ENCODE peak calls at places on chromosomes 2 and 18, in seven cellular contexts. One of them, this sample, is unnamed. For H3K9me3 and H3K4me1, the result is how much of the 10 kb centered on the place peaks cover.

GRCh38 chr18:76452357-76452756 is 42.7 kb downstream of the ZNF516 start:
- DNase-seq in hepatocyte: no peak
- DNase-seq in psoas muscle: no peak
- DNase-seq in keratinocyte: no peak
- DNase-seq in colonic mucosa: no peak
- DNase-seq in ovary: no peak
- DNase-seq in adrenal gland: no peak
- DNase-seq in this sample: no peak

GRCh38 chr2:213934560-213934959 is 476.3 kb upstream of the VWC2L start:
- DNase-seq in ovary: no peak
- DNase-seq in colonic mucosa: peak
- DNase-seq in psoas muscle: no peak
- DNase-seq in adrenal gland: no peak
- DNase-seq in keratinocyte: no peak
- DNase-seq in hepatocyte: peak
- DNase-seq in this sample: peak

GRCh38 chr2:219607931-219608330 is 10.3 kb downstream of the STK11IP start:
- DNase-seq in psoas muscle: no peak
- DNase-seq in hepatocyte: no peak
- DNase-seq in adrenal gland: no peak
- DNase-seq in colonic mucosa: no peak
- DNase-seq in ovary: peak
- DNase-seq in keratinocyte: no peak
- DNase-seq in this sample: no peak

GRCh38 chr2:119841550-119841949 is 81.8 kb downstream of the PTPN4 start:
- DNase-seq in colonic mucosa: no peak
- DNase-seq in adrenal gland: no peak
- DNase-seq in psoas muscle: no peak
- DNase-seq in keratinocyte: no peak
- DNase-seq in ovary: no peak
- DNase-seq in hepatocyte: no peak
- DNase-seq in this sample: no peak

GRCh38 chr2:222526480-222527277 is 102.3 kb downstream of the SGPP2 start:
- DNase-seq in keratinocyte: no peak
- DNase-seq in psoas muscle: no peak
- DNase-seq in ovary: no peak
- DNase-seq in hepatocyte: no peak
- DNase-seq in adrenal gland: no peak
- DNase-seq in colonic mucosa: no peak
- DNase-seq in this sample: no peak

GRCh38 chr2:39447266-39448168 is 10.4 kb upstream of the MAP4K3 start:
- DNase-seq in ovary: no peak
- DNase-seq in adrenal gland: no peak
- DNase-seq in hepatocyte: no peak
- DNase-seq in psoas muscle: no peak
- DNase-seq in keratinocyte: no peak
- DNase-seq in colonic mucosa: no peak
- DNase-seq in this sample: no peak

GRCh38 chr18:54950221-54950620 is 9.0 kb downstream of the CCDC68 start:
- DNase-seq in colonic mucosa: no peak
- DNase-seq in ovary: no peak
- DNase-seq in psoas muscle: no peak
- DNase-seq in keratinocyte: no peak
- DNase-seq in adrenal gland: no peak
- DNase-seq in hepatocyte: peak
- DNase-seq in this sample: peak

GRCh38 chr2:26640331-26640745 is 828 bp downstream of the CIB4 start:
- DNase-seq in keratinocyte: no peak
- DNase-seq in colonic mucosa: peak
- DNase-seq in adrenal gland: peak
- DNase-seq in hepatocyte: peak
- DNase-seq in ovary: peak
- DNase-seq in psoas muscle: no peak
- DNase-seq in this sample: peak

GRCh38 chr2:54303631-54304030 is 47.6 kb upstream of the TSPYL6 start:
- DNase-seq in adrenal gland: no peak
- DNase-seq in hepatocyte: no peak
- DNase-seq in colonic mucosa: no peak
- DNase-seq in ovary: no peak
- DNase-seq in keratinocyte: no peak
- DNase-seq in psoas muscle: no peak
- DNase-seq in this sample: no peak

GRCh38 chr2:47058061-47058931 is 96.8 kb downstream of the STPG4 start:
- DNase-seq in keratinocyte: no peak
- DNase-seq in ovary: peak
- DNase-seq in hepatocyte: peak
- DNase-seq in psoas muscle: peak
- DNase-seq in colonic mucosa: no peak
- DNase-seq in adrenal gland: peak
- DNase-seq in this sample: no peak

GRCh38 chr2:60849165-60849564 is 32.2 kb upstream of the REL start:
- DNase-seq in hepatocyte: no peak
- DNase-seq in adrenal gland: no peak
- DNase-seq in ovary: no peak
- DNase-seq in colonic mucosa: no peak
- DNase-seq in psoas muscle: no peak
- DNase-seq in keratinocyte: no peak
- DNase-seq in this sample: no peak

GRCh38 chr2:72917138-72917874 is at the start of gene EMX1:
- DNase-seq in ovary: no peak
- DNase-seq in colonic mucosa: peak
- DNase-seq in adrenal gland: peak
- DNase-seq in keratinocyte: no peak
- DNase-seq in psoas muscle: peak
- DNase-seq in hepatocyte: peak
- DNase-seq in this sample: peak

GRCh38 chr2:172513935-172514586 is 41.8 kb upstream of the PDK1 start:
- DNase-seq in hepatocyte: no peak
- DNase-seq in colonic mucosa: no peak
- DNase-seq in keratinocyte: no peak
- DNase-seq in adrenal gland: peak
- DNase-seq in ovary: no peak
- DNase-seq in psoas muscle: no peak
- DNase-seq in this sample: no peak

GRCh38 chr2:206700141-206700540 is 18.1 kb downstream of the DYTN start:
- DNase-seq in adrenal gland: no peak
- DNase-seq in keratinocyte: no peak
- DNase-seq in ovary: no peak
- DNase-seq in colonic mucosa: no peak
- DNase-seq in psoas muscle: no peak
- DNase-seq in hepatocyte: no peak
- DNase-seq in this sample: no peak

GRCh38 chr2:192735467-192735866 is 540.7 kb upstream of the TMEFF2 start:
- DNase-seq in adrenal gland: no peak
- DNase-seq in ovary: no peak
- DNase-seq in psoas muscle: no peak
- DNase-seq in colonic mucosa: no peak
- DNase-seq in hepatocyte: no peak
- DNase-seq in keratinocyte: no peak
- DNase-seq in this sample: no peak

GRCh38 chr2:156333951-156334495 is 1.5 kb upstream of the NR4A2 start:
- DNase-seq in colonic mucosa: peak
- DNase-seq in psoas muscle: peak
- DNase-seq in keratinocyte: no peak
- DNase-seq in adrenal gland: peak
- DNase-seq in hepatocyte: peak
- DNase-seq in ovary: peak
- DNase-seq in this sample: peak

GRCh38 chr2:20507166-20507692 is 60.4 kb downstream of the RHOB start:
- DNase-seq in colonic mucosa: no peak
- DNase-seq in adrenal gland: no peak
- DNase-seq in ovary: no peak
- DNase-seq in keratinocyte: no peak
- DNase-seq in hepatocyte: no peak
- DNase-seq in psoas muscle: no peak
- DNase-seq in this sample: no peak

GRCh38 chr2:32680937-32681336 is 53.1 kb downstream of the TTC27 start:
- DNase-seq in keratinocyte: no peak
- DNase-seq in colonic mucosa: no peak
- DNase-seq in psoas muscle: no peak
- DNase-seq in ovary: no peak
- DNase-seq in hepatocyte: no peak
- DNase-seq in adrenal gland: no peak
- DNase-seq in this sample: no peak

GRCh38 chr2:35447816-35448215 is 907.8 kb upstream of the CRIM1 start:
- DNase-seq in adrenal gland: no peak
- DNase-seq in keratinocyte: no peak
- DNase-seq in psoas muscle: no peak
- DNase-seq in colonic mucosa: no peak
- DNase-seq in ovary: no peak
- DNase-seq in hepatocyte: no peak
- DNase-seq in this sample: no peak

GRCh38 chr2:174383796-174384195 is 11.7 kb upstream of the SCRN3 start:
- DNase-seq in keratinocyte: no peak
- DNase-seq in colonic mucosa: no peak
- DNase-seq in hepatocyte: no peak
- DNase-seq in ovary: no peak
- DNase-seq in psoas muscle: no peak
- DNase-seq in adrenal gland: no peak
- DNase-seq in this sample: no peak

GRCh38 chr2:61636686-61637085 is 98.5 kb upstream of the XPO1 start:
- DNase-seq in adrenal gland: no peak
- DNase-seq in keratinocyte: no peak
- DNase-seq in psoas muscle: no peak
- DNase-seq in colonic mucosa: no peak
- DNase-seq in ovary: no peak
- DNase-seq in hepatocyte: no peak
- DNase-seq in this sample: no peak

GRCh38 chr2:231456295-231457004 is 7.8 kb downstream of the NCL start:
- DNase-seq in psoas muscle: no peak
- DNase-seq in keratinocyte: no peak
- DNase-seq in colonic mucosa: no peak
- DNase-seq in adrenal gland: no peak
- DNase-seq in ovary: no peak
- DNase-seq in hepatocyte: no peak
- DNase-seq in this sample: no peak

GRCh38 chr18:8400193-8400752 is 209.0 kb upstream of the RAB12 start:
- DNase-seq in psoas muscle: no peak
- DNase-seq in hepatocyte: no peak
- DNase-seq in adrenal gland: no peak
- DNase-seq in keratinocyte: no peak
- DNase-seq in ovary: no peak
- DNase-seq in colonic mucosa: no peak
- DNase-seq in this sample: no peak

GRCh38 chr2:14930441-14930840 is 297.9 kb downstream of the LRATD1 start:
- DNase-seq in hepatocyte: no peak
- DNase-seq in ovary: no peak
- DNase-seq in adrenal gland: no peak
- DNase-seq in psoas muscle: no peak
- DNase-seq in keratinocyte: no peak
- DNase-seq in colonic mucosa: no peak
- DNase-seq in this sample: no peak
- TF ChIP-seq CTCF in hepatocyte: no peak
- TF ChIP-seq CTCF in ovary: no peak
- TF ChIP-seq CTCF in adrenal gland: no peak
- TF ChIP-seq CTCF in psoas muscle: no peak
- TF ChIP-seq CTCF in keratinocyte: no peak
- TF ChIP-seq CTCF in colonic mucosa: no peak
- TF ChIP-seq CTCF in this sample: no peak

GRCh38 chr2:226176298-226176984 is 623.2 kb downstream of the IRS1 start:
- DNase-seq in colonic mucosa: no peak
- DNase-seq in ovary: no peak
- DNase-seq in adrenal gland: no peak
- DNase-seq in psoas muscle: no peak
- DNase-seq in keratinocyte: no peak
- DNase-seq in hepatocyte: no peak
- DNase-seq in this sample: no peak
- H3K9me3 ChIP-seq in colonic mucosa: under half
- H3K9me3 ChIP-seq in ovary: under half
- H3K9me3 ChIP-seq in adrenal gland: under half
- H3K9me3 ChIP-seq in psoas muscle: under half
- H3K9me3 ChIP-seq in keratinocyte: under half
- H3K9me3 ChIP-seq in hepatocyte: under half
- H3K9me3 ChIP-seq in this sample: under half

GRCh38 chr2:96205238-96205637 is 3.4 kb downstream of the STARD7 start:
- DNase-seq in hepatocyte: no peak
- DNase-seq in ovary: no peak
- DNase-seq in adrenal gland: no peak
- DNase-seq in keratinocyte: no peak
- DNase-seq in colonic mucosa: no peak
- DNase-seq in psoas muscle: no peak
- DNase-seq in this sample: no peak
- H3K4me1 ChIP-seq in hepatocyte: half or more
- H3K4me1 ChIP-seq in ovary: under half
- H3K4me1 ChIP-seq in adrenal gland: half or more
- H3K4me1 ChIP-seq in keratinocyte: half or more
- H3K4me1 ChIP-seq in colonic mucosa: under half
- H3K4me1 ChIP-seq in psoas muscle: half or more
- H3K4me1 ChIP-seq in this sample: under half

GRCh38 chr18:31562726-31563125 is 29.0 kb upstream of the TTR start:
- DNase-seq in psoas muscle: no peak
- DNase-seq in hepatocyte: no peak
- DNase-seq in keratinocyte: no peak
- DNase-seq in ovary: no peak
- DNase-seq in adrenal gland: peak
- DNase-seq in colonic mucosa: no peak
- DNase-seq in this sample: no peak

GRCh38 chr18:31565345-31565744 is 26.3 kb upstream of the TTR start:
- DNase-seq in adrenal gland: no peak
- DNase-seq in psoas muscle: no peak
- DNase-seq in hepatocyte: no peak
- DNase-seq in colonic mucosa: no peak
- DNase-seq in keratinocyte: no peak
- DNase-seq in ovary: no peak
- DNase-seq in this sample: no peak

GRCh38 chr18:31565782-31566512 is 25.7 kb upstream of the TTR start:
- DNase-seq in ovary: no peak
- DNase-seq in adrenal gland: no peak
- DNase-seq in colonic mucosa: no peak
- DNase-seq in hepatocyte: no peak
- DNase-seq in keratinocyte: no peak
- DNase-seq in psoas muscle: no peak
- DNase-seq in this sample: no peak

GRCh38 chr18:31566576-31567306 is 24.9 kb upstream of the TTR start:
- DNase-seq in ovary: no peak
- DNase-seq in adrenal gland: no peak
- DNase-seq in colonic mucosa: no peak
- DNase-seq in psoas muscle: no peak
- DNase-seq in hepatocyte: peak
- DNase-seq in keratinocyte: no peak
- DNase-seq in this sample: no peak

DNA sequence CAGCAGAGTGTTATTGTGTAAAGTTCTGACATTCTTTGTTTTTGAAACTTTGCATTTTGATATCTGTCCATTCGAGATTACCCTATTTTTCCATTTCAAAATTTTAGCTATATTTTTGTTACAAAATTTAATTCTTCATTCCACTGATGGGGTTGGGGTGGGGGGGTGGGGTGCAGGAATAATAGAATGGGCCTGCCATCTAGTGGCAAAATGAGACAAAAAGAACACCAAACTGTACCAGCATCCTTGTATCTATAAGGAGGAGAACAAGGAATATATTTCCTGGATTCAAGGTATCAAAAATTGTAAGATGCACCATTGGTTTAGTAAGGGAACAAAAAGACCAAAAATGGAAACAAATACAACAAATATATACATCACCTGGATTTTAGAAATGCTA is 27.9 kb upstream of the TTR start:
- DNase-seq in adrenal gland: no peak
- DNase-seq in hepatocyte: no peak
- DNase-seq in colonic mucosa: no peak
- DNase-seq in keratinocyte: no peak
- DNase-seq in psoas muscle: no peak
- DNase-seq in ovary: no peak
- DNase-seq in this sample: no peak
- TF ChIP-seq CTCF in adrenal gland: no peak
- TF ChIP-seq CTCF in hepatocyte: peak
- TF ChIP-seq CTCF in colonic mucosa: no peak
- TF ChIP-seq CTCF in keratinocyte: no peak
- TF ChIP-seq CTCF in psoas muscle: no peak
- TF ChIP-seq CTCF in ovary: no peak
- TF ChIP-seq CTCF in this sample: no peak

This sample was measured in Caco-2.